ENCODE peak calls at places on chromosomes 3 and 15, in five cellular contexts. H, S, F, J and Z are unnamed samples.

GRCh38 chr3:29513236-29513635 is 232.4 kb downstream of the RBMS3 start:
- DNase-seq in H (no peak), S (peak; percentile 46), F (peak; percentile 13), J (no peak), Z (no peak)

GRCh38 chr15:50256188-50257041 is 9.1 kb downstream of the HDC start:
- DNase-seq in H (no peak), S (no peak), F (no peak), J (no peak), Z (no peak)

GRCh38 chr3:177538064-177538742 is 340.9 kb upstream of the TBL1XR1 start:
- DNase-seq in H (no peak), S (peak; percentile 62), F (no peak), J (no peak), Z (no peak)

GRCh38 chr15:53833134-53833624 is 73.7 kb upstream of the WDR72 start:
- DNase-seq in H (no peak), S (no peak), F (peak; percentile 31), J (no peak), Z (no peak)

GRCh38 chr3:50550079-50550736 is 17.3 kb downstream of the C3orf18 start:
- DNase-seq in H (peak; percentile 65), S (peak; percentile 49), F (peak; percentile 71), J (no peak), Z (no peak)

GRCh38 chr3:164397462-164397861 is 680.8 kb downstream of the SI start:
- DNase-seq in H (no peak), S (no peak), F (no peak), J (no peak), Z (no peak)

GRCh38 chr15:55721554-55722185 is 21.3 kb downstream of the PRTG start:
- DNase-seq in H (no peak), S (no peak), F (no peak), J (no peak), Z (no peak)

GRCh38 chr3:15979490-15979889 is 181.7 kb upstream of the ANKRD28 start:
- DNase-seq in H (no peak), S (no peak), F (no peak), J (no peak), Z (no peak)

GRCh38 chr15:101456079-101456791 is 33.3 kb downstream of the PCSK6 start:
- DNase-seq in H (no peak), S (no peak), F (no peak), J (no peak), Z (no peak)

GRCh38 chr3:161957467-161957866 is 460.9 kb downstream of the OTOL1 start:
- DNase-seq in H (no peak), S (no peak), F (no peak), J (no peak), Z (no peak)

GRCh38 chr3:160950542-160950941 is 154.6 kb downstream of the B3GALNT1 start:
- DNase-seq in H (no peak), S (no peak), F (no peak), J (no peak), Z (no peak)

GRCh38 chr3:128395500-128396125 is 71.1 kb downstream of the DNAJB8 start:
- DNase-seq in H (no peak), S (peak; percentile 75), F (peak; percentile 78), J (no peak), Z (no peak)

GRCh38 chr3:122973893-122974615 is 53.5 kb downstream of the SEMA5B start:
- DNase-seq in H (no peak), S (peak; percentile 59), F (no peak), J (no peak), Z (no peak)

GRCh38 chr3:145219355-145220196 is 941.4 kb downstream of the PLOD2 start:
- DNase-seq in H (no peak), S (no peak), F (no peak), J (no peak), Z (no peak)

GRCh38 chr3:14204605-14205284 is 26.1 kb downstream of the LSM3 start:
- DNase-seq in H (no peak), S (no peak), F (peak; percentile 26), J (peak; percentile 60), Z (no peak)

GRCh38 chr15:39919740-39920509 is at the start of gene GPR176:
- DNase-seq in H (peak; percentile 30), S (peak; percentile 47), F (peak; percentile 19), J (peak; percentile 54), Z (peak; percentile 63)

GRCh38 chr3:129507181-129507831 is 21.1 kb upstream of the RHO start:
- DNase-seq in H (no peak), S (peak; percentile 72), F (no peak), J (no peak), Z (no peak)

GRCh38 chr3:152331975-152332374 is 63.2 kb downstream of the MBNL1 start:
- DNase-seq in H (no peak), S (no peak), F (no peak), J (no peak), Z (no peak)

GRCh38 chr3:4036046-4036445 is 236.8 kb downstream of the LRRN1 start:
- DNase-seq in H (no peak), S (no peak), F (no peak), J (no peak), Z (no peak)

GRCh38 chr3:25907081-25907480 is 117.2 kb downstream of the OXSM start:
- DNase-seq in H (no peak), S (no peak), F (no peak), J (no peak), Z (no peak)

GRCh38 chr3:2579206-2579605 is 480.5 kb downstream of the CNTN4 start:
- DNase-seq in H (no peak), S (no peak), F (peak; percentile 10), J (no peak), Z (no peak)

GRCh38 chr15:97961067-97961954 is 808 bp downstream of the ARRDC4 start:
- DNase-seq in H (no peak), S (peak; percentile 57), F (peak; percentile 70), J (peak; percentile 70), Z (no peak)

GRCh38 chr3:37765591-37766219 is 96.0 kb upstream of the CTDSPL start:
- DNase-seq in H (no peak), S (peak; percentile 44), F (peak; percentile 37), J (no peak), Z (no peak)

GRCh38 chr3:122324871-122325323 is at the start of gene CSTA:
- DNase-seq in H (no peak), S (no peak), F (no peak), J (no peak), Z (no peak)

GRCh38 chr3:49171775-49172500 is 540 bp downstream of the KLHDC8B start:
- DNase-seq in H (no peak), S (no peak), F (no peak), J (no peak), Z (no peak)

GRCh38 chr3:107796786-107797185 is 274.0 kb downstream of the BBX start:
- DNase-seq in H (no peak), S (no peak), F (no peak), J (no peak), Z (no peak)

GRCh38 chr3:193861036-193861435 is 268.0 kb downstream of the OPA1 start:
- DNase-seq in H (no peak), S (no peak), F (no peak), J (no peak), Z (no peak)

GRCh38 chr3:152268501-152269422 is at the start of gene MBNL1:
- DNase-seq in H (peak; percentile 44), S (peak; percentile 88), F (peak; percentile 85), J (peak; percentile 89), Z (peak; percentile 30)

GRCh38 chr3:107236661-107237375 is 140.4 kb upstream of the CCDC54 start:
- DNase-seq in H (no peak), S (no peak), F (no peak), J (no peak), Z (no peak)

GRCh38 chr3:101433652-101434051 is 79.4 kb downstream of the SENP7 start:
- DNase-seq in H (no peak), S (no peak), F (no peak), J (no peak), Z (no peak)

GRCh38 chr15:60701261-60702019 is 222.5 kb upstream of the ICE2 start:
- DNase-seq in H (no peak), S (no peak), F (no peak), J (no peak), Z (no peak)

GRCh38 chr3:44939581-44940036 is 36.4 kb downstream of the ZDHHC3 start:
- DNase-seq in H (no peak), S (no peak), F (no peak), J (no peak), Z (no peak)

GRCh38 chr15:99431661-99432091 is 134.1 kb upstream of the MEF2A start:
- DNase-seq in H (no peak), S (peak; percentile 18), F (peak; percentile 2), J (peak; percentile 55), Z (no peak)

GRCh38 chr15:40280260-40281056 is 2.4 kb downstream of the ANKRD63 start:
- DNase-seq in H (no peak), S (peak; percentile 7), F (no peak), J (no peak), Z (no peak)

DNA sequence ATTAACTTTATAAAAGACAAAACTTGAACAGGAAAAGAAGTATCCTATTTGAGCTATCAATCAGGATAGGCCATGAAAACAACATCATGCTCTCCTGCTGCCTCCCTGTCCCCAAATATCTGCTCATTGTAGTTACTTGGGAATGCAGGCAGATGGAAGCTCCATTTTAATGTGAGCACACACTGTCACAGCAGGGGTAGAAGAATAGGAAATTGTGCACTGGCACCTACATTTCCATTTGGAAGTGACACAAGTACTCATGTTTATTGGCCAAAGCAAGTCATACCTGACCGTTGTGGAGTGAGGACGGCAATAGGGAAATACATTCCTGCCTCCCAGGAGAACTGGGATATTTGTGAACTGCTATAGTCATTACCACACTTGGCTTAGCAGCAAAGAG is 52.4 kb downstream of the ASTE1 start:
- DNase-seq in H (no peak), S (no peak), F (no peak), J (no peak), Z (no peak)
- TF ChIP-seq POLR2A in H (no peak), S (no peak), F (no peak), J (no peak), Z (no peak)

GRCh38 chr3:138461696-138462295 is 27.4 kb downstream of the ESYT3 start:
- DNase-seq in H (no peak), S (no peak), F (no peak), J (no peak), Z (no peak)
- TF ChIP-seq POLR2A in H (no peak), S (no peak), F (no peak), J (no peak), Z (no peak)

DNA sequence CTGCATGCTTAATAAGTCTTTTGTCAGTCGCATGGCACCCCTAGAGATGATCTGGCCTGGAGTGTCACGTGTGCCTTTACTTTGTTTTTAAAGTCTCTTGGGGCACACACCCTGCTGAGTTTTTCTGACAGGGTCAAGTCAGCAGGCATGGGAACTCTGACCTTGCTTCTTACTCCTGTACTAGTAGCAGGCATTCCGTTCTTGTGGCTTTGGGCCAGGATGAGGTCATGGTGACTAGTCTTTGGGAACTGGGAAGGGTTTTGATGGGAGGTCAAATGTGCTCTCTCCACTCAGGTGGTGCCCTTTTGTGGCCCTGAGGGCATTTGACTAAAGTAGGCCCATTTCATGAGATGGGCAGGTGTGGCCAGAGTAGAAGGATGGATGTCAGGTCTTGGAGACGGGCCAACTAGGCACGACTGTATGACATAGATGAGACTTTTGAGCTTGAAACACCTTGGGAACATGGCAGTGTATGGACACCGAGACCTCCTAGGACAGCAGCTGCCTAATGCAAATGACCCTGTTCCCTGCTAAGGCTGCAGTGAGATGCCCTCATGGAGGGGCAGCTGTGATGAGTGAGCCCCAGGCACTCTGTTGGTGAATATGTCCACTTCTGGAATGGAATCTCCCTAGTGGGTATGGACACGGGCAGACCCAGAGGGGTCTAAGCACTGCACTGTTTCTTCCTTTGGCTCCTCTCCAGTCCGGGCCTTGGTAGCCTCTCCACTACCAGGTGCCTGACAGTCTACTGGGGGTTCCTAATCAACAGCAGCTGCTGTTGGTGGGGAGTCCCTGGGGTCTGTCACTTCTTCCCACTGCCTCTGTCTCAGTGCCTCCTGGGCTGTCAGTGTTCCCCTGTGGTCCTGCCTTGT is 16.4 kb downstream of the SRPRB start:
- DNase-seq in H (no peak), S (peak; percentile 89), F (peak; percentile 94), J (peak; percentile 73), Z (peak; percentile 83)
- TF ChIP-seq POLR2A in H (no peak), S (no peak), F (no peak), J (no peak), Z (no peak)

GRCh38 chr3:9890249-9891071 is at the start of gene JAGN1:
- DNase-seq in H (peak; percentile 86), S (peak; percentile 91), F (peak; percentile 91), J (peak; percentile 92), Z (peak; percentile 58)
- TF ChIP-seq POLR2A in H (peak; percentile 86), S (no peak), F (peak; percentile 89), J (peak; percentile 85), Z (peak; percentile 81)